ENCODE peak calls at places on chromosomes 3 and 15, in eight cellular contexts. D is heart right ventricle; O is CD8-positive, alpha-beta T cell; A is uterus; C is HCT116; H is SJSA1; T is H7; B is transverse colon. I is an unnamed sample. For H3K36me3, the result is how much of the 10 kb centered on the place peaks cover.

GRCh38 chr3:11711826-11712225 is 68.1 kb upstream of the VGLL4 start:
- DNase-seq in D (no peak), O (no peak), A (no peak), C (no peak), H (no peak), T (no peak), B (no peak), I (no peak)

GRCh38 chr15:25092661-25093060 is 137.9 kb downstream of the SNRPN start:
- DNase-seq in D (no peak), O (no peak), A (no peak), C (no peak), H (no peak), T (no peak), B (no peak), I (no peak)

GRCh38 chr3:187735837-187736236 is 9.4 kb downstream of the BCL6 start:
- DNase-seq in D (no peak), O (no peak), A (no peak), C (no peak), H (no peak), T (no peak), B (no peak), I (no peak)

GRCh38 chr3:57006048-57006709 is 54.3 kb upstream of the SPATA12 start:
- DNase-seq in D (no peak), O (no peak), A (no peak), C (no peak), H (no peak), T (no peak), B (no peak), I (no peak)

GRCh38 chr15:57340673-57341259 is 35.5 kb upstream of the CGNL1 start:
- DNase-seq in D (peak), O (peak), A (peak), C (peak), H (peak), T (peak), B (peak), I (peak)

GRCh38 chr3:125381743-125382142 is 6.6 kb upstream of the ZNF148 start:
- DNase-seq in D (no peak), O (no peak), A (no peak), C (no peak), H (no peak), T (no peak), B (no peak), I (peak)

GRCh38 chr15:88513195-88513594 is 33.3 kb downstream of the DET1 start:
- DNase-seq in D (no peak), O (no peak), A (no peak), C (no peak), H (no peak), T (no peak), B (no peak), I (no peak)

GRCh38 chr3:25572919-25573385 is 91.8 kb downstream of the TOP2B start:
- DNase-seq in D (no peak), O (no peak), A (no peak), C (no peak), H (peak), T (no peak), B (no peak), I (no peak)

GRCh38 chr3:138593488-138594149 is 441 bp downstream of the CEP70 start:
- DNase-seq in D (no peak), O (no peak), A (no peak), C (no peak), H (no peak), T (peak), B (no peak), I (no peak)

GRCh38 chr3:32836601-32837000 is 18.8 kb downstream of the TRIM71 start:
- DNase-seq in D (no peak), O (no peak), A (no peak), C (no peak), H (no peak), T (no peak), B (no peak), I (no peak)

GRCh38 chr3:53078656-53079055 is 32.8 kb upstream of the SFMBT1 start:
- DNase-seq in D (no peak), O (no peak), A (peak), C (no peak), H (no peak), T (no peak), B (no peak), I (no peak)

GRCh38 chr3:119304201-119304713 is 10.1 kb downstream of the ARHGAP31 start:
- DNase-seq in D (no peak), O (no peak), A (no peak), C (no peak), H (peak), T (no peak), B (no peak), I (peak)

GRCh38 chr3:69422751-69423150 is 36.9 kb upstream of the FRMD4B start:
- DNase-seq in D (no peak), O (no peak), A (no peak), C (no peak), H (no peak), T (no peak), B (no peak), I (no peak)

GRCh38 chr3:146889616-146890015 is 284.5 kb upstream of the PLSCR5 start:
- DNase-seq in D (no peak), O (no peak), A (no peak), C (no peak), H (no peak), T (no peak), B (no peak), I (no peak)

GRCh38 chr3:141365206-141365605 is 3.1 kb upstream of the ZBTB38 start:
- DNase-seq in D (no peak), O (no peak), A (no peak), C (no peak), H (no peak), T (no peak), B (no peak), I (no peak)

GRCh38 chr15:90106522-90107117 is 4.4 kb upstream of the IDH2 start:
- DNase-seq in D (peak), O (no peak), A (no peak), C (no peak), H (peak), T (peak), B (no peak), I (no peak)

GRCh38 chr3:143531101-143531500 is 317.2 kb downstream of the SLC9A9 start:
- DNase-seq in D (no peak), O (no peak), A (no peak), C (no peak), H (no peak), T (no peak), B (no peak), I (no peak)

GRCh38 chr15:31471731-31472430 is 145.2 kb downstream of the KLF13 start:
- DNase-seq in D (no peak), O (no peak), A (peak), C (no peak), H (peak), T (peak), B (no peak), I (no peak)

GRCh38 chr3:177629276-177629675 is 432.0 kb upstream of the TBL1XR1 start:
- DNase-seq in D (no peak), O (no peak), A (no peak), C (no peak), H (no peak), T (no peak), B (no peak), I (no peak)

GRCh38 chr3:36097180-36097579 is 283.1 kb upstream of the STAC start:
- DNase-seq in D (no peak), O (no peak), A (no peak), C (no peak), H (no peak), T (no peak), B (no peak), I (no peak)

GRCh38 chr3:46110701-46111493 is 83.6 kb upstream of the XCR1 start:
- DNase-seq in D (no peak), O (no peak), A (no peak), C (peak), H (peak), T (no peak), B (peak), I (peak)

GRCh38 chr3:53846134-53846850 is at the start of the genes CHDH and IL17RB:
- DNase-seq in D (peak), O (no peak), A (peak), C (peak), H (peak), T (peak), B (peak), I (peak)

GRCh38 chr3:64027708-64028107 is 4.4 kb upstream of the PSMD6 start:
- DNase-seq in D (no peak), O (no peak), A (no peak), C (no peak), H (no peak), T (no peak), B (no peak), I (no peak)

GRCh38 chr3:196969001-196969659 is 497 bp upstream of the PIGZ start:
- DNase-seq in D (peak), O (peak), A (no peak), C (no peak), H (peak), T (peak), B (peak), I (no peak)

GRCh38 chr3:191085091-191085490 is 114.0 kb upstream of the OSTN start:
- DNase-seq in D (no peak), O (no peak), A (no peak), C (no peak), H (no peak), T (no peak), B (no peak), I (no peak)

GRCh38 chr3:54663558-54664114 is 264.2 kb downstream of the LRTM1 start:
- DNase-seq in D (no peak), O (no peak), A (peak), C (no peak), H (no peak), T (no peak), B (no peak), I (no peak)

GRCh38 chr3:58899159-58899952 is 150.5 kb downstream of the CFAP20DC start:
- DNase-seq in D (peak), O (peak), A (peak), C (no peak), H (no peak), T (no peak), B (peak), I (no peak)

GRCh38 chr3:145243875-145244274 is 917.1 kb downstream of the PLOD2 start:
- DNase-seq in D (no peak), O (no peak), A (no peak), C (no peak), H (no peak), T (no peak), B (no peak), I (no peak)

GRCh38 chr3:14634763-14635400 is 16.7 kb upstream of the CCDC174 start:
- DNase-seq in D (no peak), O (no peak), A (no peak), C (no peak), H (no peak), T (no peak), B (no peak), I (no peak)

GRCh38 chr3:127263586-127264231 is 24.1 kb downstream of the PRR20G start:
- DNase-seq in D (no peak), O (no peak), A (no peak), C (no peak), H (no peak), T (no peak), B (no peak), I (no peak)

DNA sequence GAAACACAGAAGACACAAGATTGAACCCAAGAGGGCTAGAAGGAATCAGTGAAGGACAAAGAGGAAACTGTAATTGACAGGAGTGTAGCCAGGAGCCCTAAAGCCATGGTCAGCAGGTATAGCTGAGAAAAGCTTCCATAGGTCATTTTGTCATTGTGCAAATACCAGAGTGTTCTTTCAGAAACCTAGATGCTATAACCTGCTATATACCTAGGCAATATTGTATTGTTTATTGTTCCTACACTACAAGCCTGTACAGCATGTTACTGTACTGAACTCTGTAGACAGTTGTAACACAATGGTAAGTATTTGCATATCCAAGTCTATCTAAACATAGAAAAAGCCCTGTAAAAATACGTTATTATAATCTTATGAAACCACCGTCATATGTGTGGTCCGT is 119.3 kb upstream of the LRRFIP2 start:
- DNase-seq in D (no peak), O (no peak), A (no peak), C (no peak), H (no peak), T (no peak), B (no peak), I (no peak)
- H3K36me3 ChIP-seq in D (half or more), O (under half), A (under half), C (under half), H (half or more), T (under half), B (under half), I (under half)

DNA sequence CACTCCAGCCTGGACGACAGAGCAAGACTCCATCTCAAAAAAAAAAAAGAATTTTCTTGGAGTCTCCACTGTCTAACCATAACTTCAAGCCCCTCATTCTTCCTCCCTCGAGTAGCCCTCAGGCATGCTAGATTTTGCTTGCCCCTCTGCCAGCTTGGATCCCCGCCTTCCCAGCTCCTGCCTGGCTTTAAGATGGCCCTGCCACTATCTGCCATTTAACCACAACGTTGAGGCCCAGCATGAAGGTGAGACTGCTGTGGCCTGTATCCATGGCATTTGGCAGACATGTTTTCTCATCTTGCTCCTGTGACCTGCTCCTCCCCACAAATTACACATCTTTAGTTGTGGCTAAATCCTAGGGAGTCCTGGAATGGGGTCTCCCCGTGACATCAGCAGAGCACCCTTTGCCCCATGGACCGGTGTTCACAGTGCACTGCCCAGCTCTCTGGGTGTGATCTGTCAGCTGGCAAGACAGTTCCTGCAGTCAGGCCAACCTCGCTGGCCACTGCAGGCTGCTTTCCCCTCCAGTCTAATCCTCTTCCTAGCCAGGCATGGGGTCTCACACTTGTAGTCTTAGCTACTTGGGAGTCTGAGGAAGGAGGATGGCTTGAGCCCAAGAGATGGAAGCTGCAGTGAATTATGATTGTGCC is 10.4 kb downstream of the VPS18 start:
- DNase-seq in D (no peak), O (no peak), A (no peak), C (no peak), H (no peak), T (peak), B (no peak), I (no peak)
- H3K36me3 ChIP-seq in D (under half), O (under half), A (under half), C (under half), H (half or more), T (under half), B (under half), I (under half)

GRCh38 chr15:65174491-65174890 is 10.7 kb downstream of the CLPX start:
- DNase-seq in D (no peak), O (no peak), A (no peak), C (no peak), H (no peak), T (no peak), B (no peak), I (no peak)
- H3K36me3 ChIP-seq in D (half or more), O (under half), A (under half), C (under half), H (half or more), T (under half), B (under half), I (under half)

GRCh38 chr15:97963779-97964178 is 3.3 kb downstream of the ARRDC4 start:
- DNase-seq in D (no peak), O (no peak), A (no peak), C (no peak), H (no peak), T (no peak), B (peak), I (no peak)

GRCh38 chr15:97966924-97967620 is 6.6 kb downstream of the ARRDC4 start:
- DNase-seq in D (no peak), O (no peak), A (no peak), C (no peak), H (no peak), T (no peak), B (no peak), I (no peak)

GRCh38 chr15:97972366-97972765 is 11.9 kb downstream of the ARRDC4 start:
- DNase-seq in D (no peak), O (no peak), A (no peak), C (no peak), H (no peak), T (no peak), B (no peak), I (no peak)

GRCh38 chr15:97968380-97968779 is 7.9 kb downstream of the ARRDC4 start:
- DNase-seq in D (no peak), O (no peak), A (no peak), C (no peak), H (peak), T (no peak), B (no peak), I (no peak)
- H3K36me3 ChIP-seq in D (half or more), O (under half), A (under half), C (under half), H (under half), T (under half), B (under half), I (under half)

DNA sequence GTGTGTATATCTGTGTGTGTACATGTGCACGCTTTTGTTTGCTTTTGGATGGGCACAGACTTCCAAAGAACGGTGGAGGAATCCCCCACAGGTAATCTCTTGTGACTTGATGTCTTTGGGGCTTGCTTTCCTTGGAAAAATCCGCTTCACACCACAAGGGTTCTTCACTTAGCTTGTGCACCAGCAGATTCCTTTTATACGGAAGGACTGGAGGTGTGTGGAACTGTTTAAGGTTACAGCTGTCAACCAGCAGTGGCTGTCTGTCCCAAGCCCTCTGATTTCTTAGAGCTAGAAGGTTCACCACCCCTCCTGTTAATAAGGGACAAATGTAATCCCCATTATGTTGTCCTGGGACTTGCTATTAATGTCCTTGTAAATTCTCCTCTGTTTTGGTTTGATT is 193.5 kb downstream of the ITPR1 start:
- DNase-seq in D (no peak), O (no peak), A (no peak), C (no peak), H (no peak), T (no peak), B (no peak), I (no peak)
- H3K36me3 ChIP-seq in D (half or more), O (under half), A (under half), C (under half), H (under half), T (under half), B (under half), I (under half)

GRCh38 chr15:50493625-50494024 is 52.8 kb downstream of the USP50 start:
- DNase-seq in D (peak), O (no peak), A (no peak), C (no peak), H (no peak), T (no peak), B (no peak), I (no peak)
- H3K36me3 ChIP-seq in D (half or more), O (half or more), A (under half), C (under half), H (half or more), T (under half), B (under half), I (under half)

DNA sequence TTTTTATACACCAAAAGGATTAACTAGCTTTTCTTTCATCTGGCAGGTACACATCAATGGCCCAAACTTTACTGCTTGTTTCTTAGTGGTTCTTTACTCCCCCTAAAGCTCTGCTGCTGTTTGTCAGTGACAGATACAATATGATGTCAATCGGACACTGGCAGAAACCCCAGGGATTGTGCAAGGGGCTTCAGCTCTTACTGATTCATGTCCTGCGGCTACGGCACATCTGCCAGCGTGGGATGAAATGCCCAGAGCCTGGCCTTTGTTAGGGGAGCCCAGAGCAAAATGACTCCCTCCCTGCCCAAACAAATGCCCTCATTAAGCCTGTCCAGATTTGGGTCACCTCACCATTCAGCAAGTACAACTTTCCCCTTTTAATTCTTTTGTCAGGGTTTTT is 28.3 kb downstream of the SRP14 start:
- DNase-seq in D (no peak), O (no peak), A (no peak), C (no peak), H (no peak), T (no peak), B (no peak), I (no peak)
- H3K36me3 ChIP-seq in D (half or more), O (under half), A (under half), C (under half), H (half or more), T (under half), B (under half), I (under half)

GRCh38 chr15:64132217-64132616 is 19.3 kb upstream of the SNX22 start:
- DNase-seq in D (no peak), O (no peak), A (no peak), C (no peak), H (no peak), T (no peak), B (no peak), I (no peak)

GRCh38 chr15:64131547-64131946 is 20.0 kb upstream of the SNX22 start:
- DNase-seq in D (no peak), O (no peak), A (no peak), C (no peak), H (no peak), T (no peak), B (no peak), I (no peak)

GRCh38 chr15:64134322-64134829 is 17.2 kb upstream of the SNX22 start:
- DNase-seq in D (peak), O (no peak), A (no peak), C (no peak), H (no peak), T (no peak), B (no peak), I (no peak)

GRCh38 chr15:64130159-64130558 is 21.4 kb upstream of the SNX22 start:
- DNase-seq in D (no peak), O (no peak), A (no peak), C (no peak), H (no peak), T (no peak), B (no peak), I (no peak)

GRCh38 chr15:64133619-64134018 is 17.9 kb upstream of the SNX22 start:
- DNase-seq in D (no peak), O (no peak), A (no peak), C (no peak), H (no peak), T (peak), B (no peak), I (no peak)
- H3K36me3 ChIP-seq in D (half or more), O (half or more), A (under half), C (half or more), H (half or more), T (under half), B (under half), I (under half)

I was measured in Caco-2.